ENCODE peak calls at places on chromosomes 12 and 14, in four cellular contexts. One of them, this sample, is unnamed.

GRCh38 chr14:35438910-35439713 is 34.6 kb upstream of the NFKBIA start:
- DNase-seq in GM23338: peak; percentile 57
- DNase-seq in OCI-LY7: peak; percentile 61
- DNase-seq in SK-N-SH: peak; percentile 19
- DNase-seq in this sample: peak; percentile 11

GRCh38 chr14:81625343-81625742 is 91.7 kb upstream of the SEL1L start:
- DNase-seq in SK-N-SH: peak; percentile 17
- DNase-seq in GM23338: peak; percentile 67
- DNase-seq in OCI-LY7: peak; percentile 65
- DNase-seq in this sample: peak; percentile 57

GRCh38 chr12:53096089-53096741 is 1.3 kb upstream of the IGFBP6 start:
- DNase-seq in SK-N-SH: no peak
- DNase-seq in OCI-LY7: no peak
- DNase-seq in GM23338: peak; percentile 58
- DNase-seq in this sample: peak; percentile 63

GRCh38 chr12:8609061-8609570 is 3.5 kb downstream of the AICDA start:
- DNase-seq in SK-N-SH: peak; percentile 59
- DNase-seq in OCI-LY7: peak; percentile 67
- DNase-seq in GM23338: peak; percentile 66
- DNase-seq in this sample: peak; percentile 56

GRCh38 chr12:105876426-105876927 is 262.3 kb downstream of the NUAK1 start:
- DNase-seq in OCI-LY7: no peak
- DNase-seq in SK-N-SH: no peak
- DNase-seq in GM23338: no peak
- DNase-seq in this sample: no peak

GRCh38 chr12:24608637-24609285 is 340.1 kb downstream of the BCAT1 start:
- DNase-seq in SK-N-SH: no peak
- DNase-seq in OCI-LY7: no peak
- DNase-seq in GM23338: no peak
- DNase-seq in this sample: no peak

GRCh38 chr12:51071663-51072062 is 11.7 kb downstream of the CSRNP2 start:
- DNase-seq in GM23338: no peak
- DNase-seq in SK-N-SH: no peak
- DNase-seq in OCI-LY7: no peak
- DNase-seq in this sample: no peak

GRCh38 chr12:6201199-6201608 is 1.0 kb downstream of the CD9 start:
- DNase-seq in SK-N-SH: peak; percentile 59
- DNase-seq in GM23338: peak; percentile 57
- DNase-seq in OCI-LY7: no peak
- DNase-seq in this sample: peak; percentile 35

GRCh38 chr12:114339626-114340025 is 66.3 kb downstream of the TBX5 start:
- DNase-seq in SK-N-SH: no peak
- DNase-seq in GM23338: no peak
- DNase-seq in OCI-LY7: no peak
- DNase-seq in this sample: no peak

GRCh38 chr14:57462551-57462950 is 31.1 kb downstream of the CCDC198 start:
- DNase-seq in OCI-LY7: no peak
- DNase-seq in SK-N-SH: no peak
- DNase-seq in GM23338: no peak
- DNase-seq in this sample: no peak

GRCh38 chr12:108568653-108569154 is 6.3 kb downstream of the ISCU start:
- DNase-seq in OCI-LY7: peak; percentile 93
- DNase-seq in SK-N-SH: no peak
- DNase-seq in GM23338: no peak
- DNase-seq in this sample: no peak

GRCh38 chr12:100668939-100669536 is 95.6 kb downstream of the GAS2L3 start:
- DNase-seq in SK-N-SH: peak; percentile 74
- DNase-seq in GM23338: peak; percentile 89
- DNase-seq in OCI-LY7: peak; percentile 55
- DNase-seq in this sample: peak; percentile 89

GRCh38 chr14:68451676-68452387 is 341.0 kb downstream of the ZFP36L1 start:
- DNase-seq in OCI-LY7: no peak
- DNase-seq in SK-N-SH: no peak
- DNase-seq in GM23338: no peak
- DNase-seq in this sample: no peak

GRCh38 chr12:1130164-1130563 is 139.1 kb downstream of the ERC1 start:
- DNase-seq in GM23338: no peak
- DNase-seq in SK-N-SH: no peak
- DNase-seq in OCI-LY7: no peak
- DNase-seq in this sample: no peak

GRCh38 chr12:42776396-42776795 is 186.8 kb upstream of the PRICKLE1 start:
- DNase-seq in OCI-LY7: no peak
- DNase-seq in SK-N-SH: no peak
- DNase-seq in GM23338: no peak
- DNase-seq in this sample: no peak

GRCh38 chr14:75531256-75531655 is 9.0 kb downstream of the BATF start:
- DNase-seq in GM23338: no peak
- DNase-seq in SK-N-SH: no peak
- DNase-seq in OCI-LY7: no peak
- DNase-seq in this sample: no peak

GRCh38 chr14:64266206-64266605 is 28.0 kb downstream of the ESR2 start:
- DNase-seq in GM23338: no peak
- DNase-seq in OCI-LY7: peak; percentile 45
- DNase-seq in SK-N-SH: no peak
- DNase-seq in this sample: no peak

GRCh38 chr14:105005329-105005928 is 15.5 kb downstream of the CDCA4 start:
- DNase-seq in OCI-LY7: no peak
- DNase-seq in GM23338: no peak
- DNase-seq in SK-N-SH: no peak
- DNase-seq in this sample: no peak

GRCh38 chr12:152440-152839 is 61.5 kb downstream of the SLC6A12 start:
- DNase-seq in GM23338: no peak
- DNase-seq in OCI-LY7: no peak
- DNase-seq in SK-N-SH: no peak
- DNase-seq in this sample: no peak

GRCh38 chr12:98516184-98516873 is 939 bp downstream of the TMPO start:
- DNase-seq in GM23338: peak; percentile 91
- DNase-seq in SK-N-SH: peak; percentile 80
- DNase-seq in OCI-LY7: peak; percentile 98
- DNase-seq in this sample: peak; percentile 89

GRCh38 chr14:71524321-71524982 is 407.8 kb upstream of the RGS6 start:
- DNase-seq in SK-N-SH: no peak
- DNase-seq in GM23338: no peak
- DNase-seq in OCI-LY7: peak; percentile 9
- DNase-seq in this sample: no peak

GRCh38 chr14:50039120-50039517 is 77.3 kb downstream of the VCPKMT start:
- DNase-seq in GM23338: no peak
- DNase-seq in SK-N-SH: no peak
- DNase-seq in OCI-LY7: no peak
- DNase-seq in this sample: no peak
- H3K4me2 ChIP-seq in GM23338: no peak overlapping the region
- H3K4me2 ChIP-seq in SK-N-SH: peak overlapping the region; percentile 51
- H3K4me2 ChIP-seq in OCI-LY7: no peak overlapping the region
- H3K4me2 ChIP-seq in this sample: no peak overlapping the region

DNA sequence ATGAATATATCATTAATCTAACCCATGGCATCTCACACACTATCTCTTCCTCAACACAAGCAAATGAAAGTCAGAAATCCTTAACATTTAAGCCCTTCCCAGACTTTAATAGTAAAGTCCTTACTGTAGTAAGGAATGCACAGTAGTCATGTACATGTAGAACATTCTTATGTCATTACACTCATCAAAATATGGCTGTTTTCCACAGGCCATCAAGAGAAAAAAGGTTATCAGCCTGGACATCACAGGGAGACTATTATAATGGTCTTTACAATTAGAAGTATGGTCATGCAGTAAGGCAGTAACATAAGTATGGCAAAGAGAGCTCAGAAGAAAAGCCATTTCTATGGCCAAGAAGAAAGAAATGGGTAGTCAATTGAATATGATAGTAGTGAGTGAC is 121.2 kb downstream of the SLC6A15 start:
- DNase-seq in OCI-LY7: no peak
- DNase-seq in GM23338: no peak
- DNase-seq in SK-N-SH: no peak
- DNase-seq in this sample: no peak
- TF ChIP-seq EZH2phosphoT487 in OCI-LY7: no peak
- TF ChIP-seq EZH2phosphoT487 in GM23338: no peak
- TF ChIP-seq EZH2phosphoT487 in SK-N-SH: no peak
- TF ChIP-seq EZH2phosphoT487 in this sample: no peak

GRCh38 chr12:5012337-5012736 is 31.3 kb upstream of the KCNA5 start:
- DNase-seq in SK-N-SH: no peak
- DNase-seq in OCI-LY7: no peak
- DNase-seq in GM23338: no peak
- DNase-seq in this sample: no peak

GRCh38 chr12:5015711-5016492 is 27.8 kb upstream of the KCNA5 start:
- DNase-seq in GM23338: no peak
- DNase-seq in SK-N-SH: no peak
- DNase-seq in OCI-LY7: no peak
- DNase-seq in this sample: no peak

GRCh38 chr12:5014269-5014668 is 29.4 kb upstream of the KCNA5 start:
- DNase-seq in OCI-LY7: no peak
- DNase-seq in GM23338: no peak
- DNase-seq in SK-N-SH: no peak
- DNase-seq in this sample: no peak

GRCh38 chr12:5013206-5013830 is 30.4 kb upstream of the KCNA5 start:
- DNase-seq in OCI-LY7: no peak
- DNase-seq in GM23338: no peak
- DNase-seq in SK-N-SH: no peak
- DNase-seq in this sample: no peak

GRCh38 chr12:5010130-5010529 is 33.5 kb upstream of the KCNA5 start:
- DNase-seq in OCI-LY7: no peak
- DNase-seq in GM23338: no peak
- DNase-seq in SK-N-SH: no peak
- DNase-seq in this sample: no peak
- H3K4me2 ChIP-seq in OCI-LY7: no peak overlapping the region
- H3K4me2 ChIP-seq in GM23338: no peak overlapping the region
- H3K4me2 ChIP-seq in SK-N-SH: no peak overlapping the region
- H3K4me2 ChIP-seq in this sample: no peak overlapping the region

DNA sequence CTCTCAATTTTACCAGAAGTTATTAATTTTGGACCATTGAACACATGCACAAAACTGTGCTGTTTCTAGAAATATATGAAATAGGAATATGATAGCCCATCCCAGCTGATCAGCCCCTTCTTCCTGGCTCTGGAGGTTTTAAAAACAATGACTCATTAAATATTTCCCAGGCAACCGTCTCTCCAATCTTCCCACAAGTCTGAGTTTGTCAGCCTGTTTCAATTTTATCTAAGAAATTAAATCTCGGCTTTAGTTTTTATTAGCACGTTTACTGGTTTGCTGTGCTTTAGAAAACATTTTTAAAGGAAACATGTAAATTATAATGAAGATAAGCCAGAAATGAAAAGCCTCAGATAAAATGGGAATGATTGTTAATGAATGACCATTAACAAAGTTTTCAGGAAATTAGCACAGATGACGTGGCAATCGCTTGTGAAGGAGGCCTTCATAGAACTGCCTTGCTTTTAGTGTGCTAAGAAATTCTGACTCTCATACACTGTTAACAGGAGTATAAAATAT is 89.3 kb upstream of the RAP1B start:
- DNase-seq in GM23338: no peak
- DNase-seq in SK-N-SH: peak; percentile 27
- DNase-seq in OCI-LY7: no peak
- DNase-seq in this sample: no peak
- TF ChIP-seq EZH2phosphoT487 in GM23338: no peak
- TF ChIP-seq EZH2phosphoT487 in SK-N-SH: no peak
- TF ChIP-seq EZH2phosphoT487 in OCI-LY7: no peak
- TF ChIP-seq EZH2phosphoT487 in this sample: no peak

GRCh38 chr12:3158851-3159465 is 81.8 kb downstream of the TSPAN9 start:
- DNase-seq in SK-N-SH: no peak
- DNase-seq in GM23338: no peak
- DNase-seq in OCI-LY7: no peak
- DNase-seq in this sample: no peak
- H3K4me2 ChIP-seq in SK-N-SH: no peak overlapping the region
- H3K4me2 ChIP-seq in GM23338: no peak overlapping the region
- H3K4me2 ChIP-seq in OCI-LY7: no peak overlapping the region
- H3K4me2 ChIP-seq in this sample: no peak overlapping the region

DNA sequence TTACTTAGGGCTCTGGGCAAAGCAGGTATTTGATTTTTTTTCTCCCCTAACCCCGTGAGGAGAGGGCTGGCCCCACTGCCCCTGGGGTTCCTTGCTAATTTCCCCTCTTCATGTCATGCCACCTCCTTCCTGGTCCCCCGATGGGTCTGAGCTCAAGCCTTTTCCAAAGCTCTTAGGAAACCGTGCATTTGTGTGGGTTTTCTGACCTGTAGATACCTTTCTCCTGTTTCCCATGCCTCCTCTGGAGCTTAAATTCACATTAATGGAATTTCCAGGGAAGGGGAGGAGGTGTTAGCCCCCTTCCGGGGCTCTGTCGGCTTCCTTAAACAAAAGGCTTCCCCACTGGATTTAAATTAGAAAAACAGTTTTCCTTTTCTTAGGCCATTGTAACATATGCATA is 12.6 kb downstream of the SFSWAP start:
- DNase-seq in SK-N-SH: no peak
- DNase-seq in OCI-LY7: no peak
- DNase-seq in GM23338: peak; percentile 87
- DNase-seq in this sample: peak; percentile 60
- TF ChIP-seq EZH2phosphoT487 in SK-N-SH: no peak
- TF ChIP-seq EZH2phosphoT487 in OCI-LY7: no peak
- TF ChIP-seq EZH2phosphoT487 in GM23338: no peak
- TF ChIP-seq EZH2phosphoT487 in this sample: no peak

DNA sequence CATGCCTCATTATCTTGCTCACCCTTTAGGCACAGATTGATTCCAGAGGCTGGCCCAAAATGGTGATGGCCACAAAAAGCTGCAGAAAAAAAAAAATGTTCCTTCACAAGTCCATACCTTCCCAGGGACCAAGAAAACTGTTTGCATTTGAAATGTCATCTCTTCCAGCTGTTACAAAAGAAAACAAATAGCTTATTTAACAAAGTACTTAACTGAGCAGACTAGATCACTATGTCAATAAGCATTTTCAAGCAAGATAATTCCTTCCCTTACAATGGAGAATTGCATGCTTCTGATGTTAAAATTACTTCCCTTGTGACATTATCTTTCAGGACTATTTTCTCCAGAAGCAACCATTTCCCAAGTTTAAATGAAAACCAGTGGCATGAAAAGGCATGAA is 377.9 kb upstream of the KITLG start:
- DNase-seq in SK-N-SH: no peak
- DNase-seq in OCI-LY7: no peak
- DNase-seq in GM23338: peak; percentile 39
- DNase-seq in this sample: no peak
- H3K4me2 ChIP-seq in SK-N-SH: no peak overlapping the region
- H3K4me2 ChIP-seq in OCI-LY7: no peak overlapping the region
- H3K4me2 ChIP-seq in GM23338: peak overlapping the region; percentile 28
- H3K4me2 ChIP-seq in this sample: peak overlapping the region; percentile 61

This sample was measured in neural progenitor cell.